ENCODE peak calls at places on chromosomes 13 and 19, in four cellular contexts. I is T-helper 1 cell; W is CD8-positive, alpha-beta T cell; D is stimulated activated CD8-positive, alpha-beta memory T cell treated with anti-CD3 and anti-CD28 coated beads, Interleukin-2, amount 100 ng/mL, for 1 hour. M is an unnamed sample.

GRCh38 chr13:20721454-20722357 is 18.2 kb downstream of the IL17D start:
- DNase-seq in D (no peak), W (no peak), I (no peak), M (no peak)

GRCh38 chr13:110109910-110110309 is 197.0 kb downstream of the COL4A1 start:
- DNase-seq in D (no peak), I (no peak), W (no peak), M (no peak)

GRCh38 chr13:80132741-80133601 is 208.0 kb downstream of the SPRY2 start:
- DNase-seq in W (no peak), I (no peak), D (no peak), M (no peak)

GRCh38 chr13:88071371-88071770 is 400.2 kb downstream of the SLITRK5 start:
- DNase-seq in I (no peak), D (no peak), W (no peak), M (no peak)

GRCh38 chr13:50518791-50519201 is 324.7 kb downstream of the DLEU7 start:
- DNase-seq in D (no peak), W (no peak), I (no peak), M (no peak)

GRCh38 chr13:32581177-32581786 is 5.0 kb upstream of the PDS5B start:
- DNase-seq in I (no peak), W (no peak), D (no peak), M (no peak)

GRCh38 chr13:100195568-100195967 is 106.7 kb downstream of the PCCA start:
- DNase-seq in D (no peak), W (no peak), I (no peak), M (no peak)

GRCh38 chr13:98206946-98207345 is 29.9 kb upstream of the RNF113B start:
- DNase-seq in I (no peak), W (no peak), D (no peak), M (no peak)

GRCh38 chr19:45472557-45473365 is 5.0 kb downstream of the FOSB start:
- DNase-seq in D (peak), I (peak), W (no peak), M (no peak)

GRCh38 chr19:10404888-10405808 is 1.8 kb upstream of the CDC37 start:
- DNase-seq in W (no peak), I (peak), D (no peak), M (no peak)

GRCh38 chr13:97127842-97128241 is 94.3 kb upstream of the MBNL2 start:
- DNase-seq in W (no peak), D (no peak), I (no peak), M (no peak)

GRCh38 chr19:58021541-58022282 is 12.1 kb upstream of the ZSCAN1 start:
- DNase-seq in D (no peak), I (peak), W (no peak), M (no peak)

GRCh38 chr13:102708211-102708610 is 13.4 kb upstream of the METTL21C start:
- DNase-seq in D (no peak), W (no peak), I (no peak), M (no peak)

GRCh38 chr19:3094638-3095374 is 644 bp downstream of the GNA11 start:
- DNase-seq in I (peak), D (no peak), W (no peak), M (no peak)

GRCh38 chr13:39588384-39588783 is 14.6 kb downstream of the LHFPL6 start:
- DNase-seq in I (no peak), W (no peak), D (no peak), M (no peak)

GRCh38 chr13:19605161-19605955 is 28.1 kb upstream of the MPHOSPH8 start:
- DNase-seq in W (no peak), D (no peak), I (no peak), M (no peak)

GRCh38 chr19:39160523-39160861 is 34.9 kb downstream of the PAK4 start:
- DNase-seq in W (no peak), D (no peak), I (no peak), M (no peak)

GRCh38 chr19:8453616-8454015 is 8.8 kb downstream of the HNRNPM start:
- DNase-seq in D (no peak), W (no peak), I (no peak), M (no peak)

GRCh38 chr13:106772202-106772601 is 204.3 kb upstream of the ARGLU1 start:
- DNase-seq in D (no peak), I (no peak), W (no peak), M (no peak)

GRCh38 chr19:4675346-4675745 is 5.2 kb upstream of the MYDGF start:
- DNase-seq in D (no peak), W (no peak), I (no peak), M (no peak)

GRCh38 chr13:60329221-60329983 is 67.6 kb upstream of the TDRD3 start:
- DNase-seq in I (no peak), D (no peak), W (no peak), M (no peak)

GRCh38 chr13:53758946-53759345 is 730.3 kb downstream of the OLFM4 start:
- DNase-seq in I (no peak), D (no peak), W (no peak), M (no peak)

GRCh38 chr19:17097593-17098126 is 22.1 kb downstream of the MYO9B start:
- DNase-seq in I (no peak), D (no peak), W (no peak), M (no peak)

GRCh38 chr13:65597839-65598818 is 1632.0 kb downstream of the PCDH9 start:
- DNase-seq in W (no peak), I (no peak), D (no peak), M (no peak)

GRCh38 chr19:11400695-11401291 is 16.7 kb upstream of the EPOR start:
- DNase-seq in I (no peak), D (no peak), W (no peak), M (no peak)

GRCh38 chr13:101712026-101712348 is 259.5 kb downstream of the ITGBL1 start:
- DNase-seq in I (no peak), D (no peak), W (no peak), M (no peak)

GRCh38 chr13:56457535-56458200 is 683.0 kb upstream of the PRR20A start:
- DNase-seq in I (no peak), W (no peak), D (no peak), M (no peak)

GRCh38 chr19:5680083-5680436 is 256 bp downstream of the MICOS13 start:
- DNase-seq in D (no peak), I (no peak), W (no peak), M (no peak)

GRCh38 chr13:51276684-51277083 is 54.5 kb downstream of the FAM124A start:
- DNase-seq in I (no peak), D (no peak), W (no peak), M (no peak)

GRCh38 chr19:49643466-49643865 is 1.5 kb downstream of the SCAF1 start:
- DNase-seq in I (no peak), W (no peak), D (no peak), M (no peak)

GRCh38 chr19:50377051-50377441 is 789 bp downstream of the NR1H2 start:
- DNase-seq in I (peak), W (no peak), D (peak), M (no peak)

GRCh38 chr19:494171-495046 is 1.9 kb upstream of the MADCAM1 start:
- DNase-seq in I (no peak), D (no peak), W (no peak), M (no peak)

GRCh38 chr13:107680115-107680514 is 535.2 kb downstream of the LIG4 start:
- DNase-seq in D (no peak), W (no peak), I (no peak), M (no peak)

GRCh38 chr13:36801035-36801434 is 18.0 kb upstream of the RFXAP start:
- DNase-seq in W (no peak), I (no peak), D (no peak), M (no peak)

M was measured in esophagus squamous epithelium.